ENCODE peak calls at places on chromosomes 16 and 17, in five cellular contexts. One of them, this sample, is unnamed.

GRCh38 chr16:14559809-14560227 is 70.2 kb downstream of the PARN start:
- DNase-seq in GM04504: no peak
- DNase-seq in memory B cell: no peak
- DNase-seq in activated naive CD4-positive, alpha-beta T cell: no peak
- DNase-seq in Calu3: no peak
- DNase-seq in this sample: no peak

GRCh38 chr17:1649844-1650409 is at the start of gene RILP:
- DNase-seq in GM04504: no peak
- DNase-seq in memory B cell: no peak
- DNase-seq in activated naive CD4-positive, alpha-beta T cell: no peak
- DNase-seq in Calu3: peak
- DNase-seq in this sample: no peak

GRCh38 chr16:79299154-79299799 is 301.3 kb downstream of the MAF start:
- DNase-seq in GM04504: no peak
- DNase-seq in memory B cell: no peak
- DNase-seq in activated naive CD4-positive, alpha-beta T cell: no peak
- DNase-seq in Calu3: no peak
- DNase-seq in this sample: no peak

GRCh38 chr17:81306491-81306890 is 11.4 kb upstream of the SLC38A10 start:
- DNase-seq in GM04504: no peak
- DNase-seq in memory B cell: no peak
- DNase-seq in activated naive CD4-positive, alpha-beta T cell: no peak
- DNase-seq in Calu3: no peak
- DNase-seq in this sample: no peak

GRCh38 chr16:17396762-17397498 is 73.8 kb downstream of the XYLT1 start:
- DNase-seq in GM04504: no peak
- DNase-seq in memory B cell: no peak
- DNase-seq in activated naive CD4-positive, alpha-beta T cell: no peak
- DNase-seq in Calu3: peak
- DNase-seq in this sample: no peak

GRCh38 chr17:4527552-4527951 is 27.6 kb downstream of the MYBBP1A start:
- DNase-seq in GM04504: no peak
- DNase-seq in memory B cell: no peak
- DNase-seq in activated naive CD4-positive, alpha-beta T cell: no peak
- DNase-seq in Calu3: no peak
- DNase-seq in this sample: no peak

GRCh38 chr17:77374170-77374936 is 233.6 kb downstream of the SEC14L1 start:
- DNase-seq in GM04504: no peak
- DNase-seq in memory B cell: peak
- DNase-seq in activated naive CD4-positive, alpha-beta T cell: no peak
- DNase-seq in Calu3: no peak
- DNase-seq in this sample: peak

GRCh38 chr17:5943232-5943631 is 126.9 kb upstream of the WSCD1 start:
- DNase-seq in GM04504: no peak
- DNase-seq in memory B cell: no peak
- DNase-seq in activated naive CD4-positive, alpha-beta T cell: no peak
- DNase-seq in Calu3: no peak
- DNase-seq in this sample: no peak

GRCh38 chr17:60106377-60107059 is 27.8 kb upstream of the HEATR6 start:
- DNase-seq in GM04504: no peak
- DNase-seq in memory B cell: no peak
- DNase-seq in activated naive CD4-positive, alpha-beta T cell: no peak
- DNase-seq in Calu3: no peak
- DNase-seq in this sample: no peak

GRCh38 chr16:68776821-68777485 is 39.9 kb downstream of the CDH1 start:
- DNase-seq in GM04504: no peak
- DNase-seq in memory B cell: no peak
- DNase-seq in activated naive CD4-positive, alpha-beta T cell: no peak
- DNase-seq in Calu3: no peak
- DNase-seq in this sample: no peak

GRCh38 chr17:42002792-42003301 is 14.4 kb downstream of the DNAJC7 start:
- DNase-seq in GM04504: no peak
- DNase-seq in memory B cell: no peak
- DNase-seq in activated naive CD4-positive, alpha-beta T cell: no peak
- DNase-seq in Calu3: no peak
- DNase-seq in this sample: no peak

GRCh38 chr17:7080445-7081041 is 492 bp upstream of the CLEC10A start:
- DNase-seq in GM04504: no peak
- DNase-seq in memory B cell: no peak
- DNase-seq in activated naive CD4-positive, alpha-beta T cell: no peak
- DNase-seq in Calu3: no peak
- DNase-seq in this sample: no peak

GRCh38 chr17:12648498-12648897 is 17.2 kb upstream of the MYOCD start:
- DNase-seq in GM04504: no peak
- DNase-seq in memory B cell: no peak
- DNase-seq in activated naive CD4-positive, alpha-beta T cell: no peak
- DNase-seq in Calu3: no peak
- DNase-seq in this sample: no peak

GRCh38 chr17:59466943-59467801 is 98.2 kb upstream of the DHX40 start:
- DNase-seq in GM04504: no peak
- DNase-seq in memory B cell: no peak
- DNase-seq in activated naive CD4-positive, alpha-beta T cell: no peak
- DNase-seq in Calu3: no peak
- DNase-seq in this sample: no peak

GRCh38 chr16:81264386-81264785 is 25.9 kb downstream of the BCO1 start:
- DNase-seq in GM04504: no peak
- DNase-seq in memory B cell: no peak
- DNase-seq in activated naive CD4-positive, alpha-beta T cell: no peak
- DNase-seq in Calu3: no peak
- DNase-seq in this sample: no peak

GRCh38 chr16:57984443-57985203 is 13.7 kb upstream of the CNGB1 start:
- DNase-seq in GM04504: no peak
- DNase-seq in memory B cell: peak
- DNase-seq in activated naive CD4-positive, alpha-beta T cell: peak
- DNase-seq in Calu3: peak
- DNase-seq in this sample: peak

GRCh38 chr17:36001862-36002603 is 680 bp upstream of the CCL15 start:
- DNase-seq in GM04504: no peak
- DNase-seq in memory B cell: no peak
- DNase-seq in activated naive CD4-positive, alpha-beta T cell: no peak
- DNase-seq in Calu3: peak
- DNase-seq in this sample: no peak

GRCh38 chr16:53821957-53822625 is 118.1 kb downstream of the FTO start:
- DNase-seq in GM04504: peak
- DNase-seq in memory B cell: no peak
- DNase-seq in activated naive CD4-positive, alpha-beta T cell: no peak
- DNase-seq in Calu3: peak
- DNase-seq in this sample: no peak

GRCh38 chr17:49572806-49573420 is 2.8 kb upstream of the NXPH3 start:
- DNase-seq in GM04504: no peak
- DNase-seq in memory B cell: no peak
- DNase-seq in activated naive CD4-positive, alpha-beta T cell: no peak
- DNase-seq in Calu3: no peak
- DNase-seq in this sample: no peak

GRCh38 chr16:76518791-76519190 is 241.6 kb downstream of the CNTNAP4 start:
- DNase-seq in GM04504: no peak
- DNase-seq in memory B cell: no peak
- DNase-seq in activated naive CD4-positive, alpha-beta T cell: no peak
- DNase-seq in Calu3: no peak
- DNase-seq in this sample: no peak